ENCODE peak calls at places on chromosomes 2 and 18, in eight cellular contexts. J is fibroblast of pulmonary artery, C is ovary, K is progenitor cell of endocrine pancreas, U is endothelial cell, A is GM23338, N is HCT116, F is left ventricle myocardium inferior. S is an unnamed sample.

GRCh38 chr18:79798999-79799370 is 1.2 kb downstream of the KCNG2 start:
- DNase-seq in J (peak), C (no peak), K (no peak), U (no peak), A (peak), N (no peak), F (no peak), S (peak)

GRCh38 chr18:53991805-53992204 is 232.7 kb downstream of the MBD2 start:
- DNase-seq in J (peak), C (no peak), K (no peak), U (no peak), A (no peak), N (no peak), F (no peak), S (no peak)

GRCh38 chr2:51151490-51152140 is 119.7 kb upstream of the NRXN1 start:
- DNase-seq in J (no peak), C (no peak), K (no peak), U (no peak), A (no peak), N (no peak), F (no peak), S (peak)

GRCh38 chr18:58097127-58097906 is 53.3 kb downstream of the NEDD4L start:
- DNase-seq in J (no peak), C (no peak), K (no peak), U (no peak), A (no peak), N (no peak), F (no peak), S (no peak)

GRCh38 chr2:2743164-2743571 is 412.1 kb upstream of the MYT1L start:
- DNase-seq in J (peak), C (peak), K (no peak), U (no peak), A (no peak), N (no peak), F (peak), S (no peak)

GRCh38 chr2:218428846-218429558 is 10.1 kb downstream of the VIL1 start:
- DNase-seq in J (no peak), C (peak), K (no peak), U (no peak), A (no peak), N (no peak), F (no peak), S (peak)

GRCh38 chr2:159124931-159125467 is 156.6 kb downstream of the TANC1 start:
- DNase-seq in J (no peak), C (no peak), K (no peak), U (no peak), A (no peak), N (no peak), F (no peak), S (no peak)

GRCh38 chr2:167142554-167142953 is 254.3 kb downstream of the XIRP2 start:
- DNase-seq in J (no peak), C (no peak), K (no peak), U (no peak), A (no peak), N (no peak), F (no peak), S (no peak)

GRCh38 chr2:174025271-174026121 is 60.3 kb upstream of the SP3 start:
- DNase-seq in J (peak), C (peak), K (no peak), U (no peak), A (peak), N (no peak), F (peak), S (no peak)

GRCh38 chr2:72883356-72883962 is 3.7 kb upstream of the SPR start:
- DNase-seq in J (peak), C (peak), K (peak), U (peak), A (peak), N (no peak), F (no peak), S (no peak)

GRCh38 chr2:43508209-43508608 is 87.6 kb downstream of the THADA start:
- DNase-seq in J (no peak), C (no peak), K (no peak), U (no peak), A (no peak), N (no peak), F (no peak), S (no peak)

GRCh38 chr2:42217914-42218313 is 48.8 kb downstream of the EML4 start:
- DNase-seq in J (no peak), C (no peak), K (no peak), U (no peak), A (no peak), N (no peak), F (no peak), S (no peak)

GRCh38 chr2:170714156-170715061 is 728 bp upstream of the SP5 start:
- DNase-seq in J (no peak), C (peak), K (no peak), U (peak), A (peak), N (no peak), F (peak), S (no peak)

GRCh38 chr2:138922973-138923563 is 142.9 kb upstream of the NXPH2 start:
- DNase-seq in J (peak), C (no peak), K (no peak), U (no peak), A (peak), N (peak), F (no peak), S (no peak)

GRCh38 chr2:40360652-40361051 is 91.2 kb downstream of the SLC8A1 start:
- DNase-seq in J (no peak), C (no peak), K (no peak), U (no peak), A (no peak), N (no peak), F (no peak), S (no peak)

GRCh38 chr2:207720517-207721187 is 9.2 kb downstream of the CCNYL1 start:
- DNase-seq in J (no peak), C (no peak), K (no peak), U (no peak), A (no peak), N (no peak), F (no peak), S (no peak)

GRCh38 chr2:231425811-231426703 is 30.5 kb downstream of the B3GNT7 start:
- DNase-seq in J (no peak), C (no peak), K (no peak), U (no peak), A (peak), N (no peak), F (no peak), S (no peak)

GRCh38 chr18:25604909-25605247 is 252.9 kb upstream of the ZNF521 start:
- DNase-seq in J (no peak), C (no peak), K (no peak), U (no peak), A (no peak), N (no peak), F (no peak), S (no peak)

GRCh38 chr2:182098648-182099047 is 113.0 kb downstream of the PPP1R1C start:
- DNase-seq in J (no peak), C (no peak), K (no peak), U (no peak), A (no peak), N (no peak), F (no peak), S (no peak)

GRCh38 chr2:182097571-182097970 is 111.9 kb downstream of the PPP1R1C start:
- DNase-seq in J (no peak), C (no peak), K (no peak), U (no peak), A (no peak), N (no peak), F (no peak), S (no peak)

GRCh38 chr2:182103531-182103930 is 117.9 kb downstream of the PPP1R1C start:
- DNase-seq in J (peak), C (no peak), K (no peak), U (no peak), A (peak), N (no peak), F (no peak), S (no peak)

DNA sequence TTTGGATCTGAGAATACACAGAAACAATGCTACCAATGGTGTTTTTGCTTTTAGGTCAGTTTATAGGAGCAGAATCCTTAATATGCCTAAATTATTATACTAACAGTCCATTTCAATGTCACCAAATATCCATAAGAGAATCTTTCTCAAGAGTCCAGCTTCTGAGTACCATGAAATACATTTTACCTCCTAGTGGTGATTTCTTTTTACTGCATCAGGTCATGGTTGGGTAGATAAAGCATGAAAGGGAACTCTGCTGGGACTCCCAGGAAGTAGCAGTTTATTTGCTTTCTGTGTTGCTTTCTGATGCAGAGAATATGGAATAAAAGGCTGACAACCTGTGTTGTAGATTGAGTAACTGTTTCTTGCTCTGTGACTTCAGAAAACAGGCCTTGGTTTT is 115.6 kb downstream of the PPP1R1C start:
- DNase-seq in J (peak), C (no peak), K (no peak), U (no peak), A (peak), N (no peak), F (no peak), S (no peak)
- TF ChIP-seq CTCF in J (peak), C (no peak), K (peak), U (no peak), A (peak), N (no peak), F (peak), S (peak)

DNA sequence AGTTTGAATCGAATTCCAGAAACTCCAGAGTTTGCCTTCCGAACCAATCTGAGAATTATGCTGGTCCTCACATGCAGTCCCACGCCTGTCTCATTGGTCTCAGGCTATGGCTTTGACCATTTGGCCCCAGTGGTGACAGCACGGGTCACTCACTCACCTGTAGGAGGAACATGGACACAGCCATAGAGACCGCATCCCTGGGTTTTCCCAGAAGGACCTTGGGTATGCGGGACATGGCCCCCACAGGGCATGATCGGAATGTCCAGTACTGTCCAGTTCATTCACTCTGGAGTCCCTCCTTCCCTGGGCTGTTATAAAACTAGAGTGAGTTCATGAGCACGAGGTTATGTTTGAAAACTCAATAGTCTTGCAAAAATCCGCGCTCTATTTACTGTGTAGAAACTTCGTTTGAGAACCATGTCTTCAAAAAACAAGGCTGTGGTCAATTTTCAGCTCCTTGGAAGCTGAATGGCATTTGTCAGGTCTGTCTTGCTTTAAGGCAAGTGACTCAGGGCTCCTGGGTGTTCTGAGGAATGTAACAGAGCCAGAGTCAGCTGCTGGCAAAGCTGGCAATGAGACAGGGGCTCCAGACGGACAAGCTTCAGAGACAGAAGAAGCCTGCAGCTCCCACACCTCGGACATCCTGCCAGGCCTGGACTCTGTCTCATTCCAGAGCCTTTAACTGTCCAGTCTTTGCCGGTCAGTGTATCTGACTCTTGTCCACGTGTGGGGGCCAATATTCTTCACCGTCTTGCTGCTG is 86.7 kb upstream of the TMEM18 start:
- DNase-seq in J (no peak), C (no peak), K (no peak), U (no peak), A (no peak), N (no peak), F (no peak), S (no peak)
- TF ChIP-seq CTCF in J (no peak), C (no peak), K (no peak), U (no peak), A (no peak), N (no peak), F (no peak), S (no peak)

DNA sequence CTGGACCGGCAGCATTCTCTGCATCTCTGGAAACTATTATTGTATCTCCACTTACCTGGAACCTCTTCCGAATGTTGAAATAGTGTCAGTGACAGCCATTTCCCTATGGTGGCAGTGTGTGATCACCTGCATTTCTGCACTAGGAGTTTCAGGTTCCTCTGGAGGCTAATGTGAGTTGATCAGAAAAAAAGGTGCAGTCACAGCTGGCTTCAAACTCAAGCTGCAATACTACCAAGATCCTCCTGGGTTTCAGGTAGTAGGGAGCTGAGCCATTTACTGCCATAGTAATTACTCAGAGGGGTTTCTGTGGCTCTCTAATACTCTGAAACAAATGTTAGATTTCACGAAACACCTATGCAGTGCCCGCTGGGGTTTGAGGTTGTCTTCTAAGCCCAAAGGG is 183.5 kb upstream of the OSR1 start:
- DNase-seq in J (no peak), C (no peak), K (no peak), U (no peak), A (peak), N (no peak), F (no peak), S (no peak)
- TF ChIP-seq CTCF in J (no peak), C (no peak), K (peak), U (no peak), A (no peak), N (no peak), F (no peak), S (no peak)

GRCh38 chr2:239002591-239002959 is 154.7 kb downstream of the TWIST2 start:
- DNase-seq in J (no peak), C (no peak), K (no peak), U (no peak), A (no peak), N (no peak), F (no peak), S (no peak)

GRCh38 chr2:239003933-239004636 is 156.2 kb downstream of the TWIST2 start:
- DNase-seq in J (no peak), C (no peak), K (no peak), U (no peak), A (no peak), N (no peak), F (no peak), S (no peak)

GRCh38 chr2:239005586-239005985 is 157.7 kb downstream of the TWIST2 start:
- DNase-seq in J (no peak), C (no peak), K (no peak), U (no peak), A (no peak), N (no peak), F (no peak), S (no peak)

GRCh38 chr2:239001794-239002193 is 153.9 kb downstream of the TWIST2 start:
- DNase-seq in J (no peak), C (no peak), K (no peak), U (no peak), A (no peak), N (no peak), F (no peak), S (no peak)

GRCh38 chr2:239002960-239003932 is 155.4 kb downstream of the TWIST2 start:
- DNase-seq in J (peak), C (peak), K (no peak), U (no peak), A (no peak), N (no peak), F (no peak), S (no peak)
- TF ChIP-seq CTCF in J (peak), C (no peak), K (no peak), U (no peak), A (no peak), N (no peak), F (no peak), S (peak)

DNA sequence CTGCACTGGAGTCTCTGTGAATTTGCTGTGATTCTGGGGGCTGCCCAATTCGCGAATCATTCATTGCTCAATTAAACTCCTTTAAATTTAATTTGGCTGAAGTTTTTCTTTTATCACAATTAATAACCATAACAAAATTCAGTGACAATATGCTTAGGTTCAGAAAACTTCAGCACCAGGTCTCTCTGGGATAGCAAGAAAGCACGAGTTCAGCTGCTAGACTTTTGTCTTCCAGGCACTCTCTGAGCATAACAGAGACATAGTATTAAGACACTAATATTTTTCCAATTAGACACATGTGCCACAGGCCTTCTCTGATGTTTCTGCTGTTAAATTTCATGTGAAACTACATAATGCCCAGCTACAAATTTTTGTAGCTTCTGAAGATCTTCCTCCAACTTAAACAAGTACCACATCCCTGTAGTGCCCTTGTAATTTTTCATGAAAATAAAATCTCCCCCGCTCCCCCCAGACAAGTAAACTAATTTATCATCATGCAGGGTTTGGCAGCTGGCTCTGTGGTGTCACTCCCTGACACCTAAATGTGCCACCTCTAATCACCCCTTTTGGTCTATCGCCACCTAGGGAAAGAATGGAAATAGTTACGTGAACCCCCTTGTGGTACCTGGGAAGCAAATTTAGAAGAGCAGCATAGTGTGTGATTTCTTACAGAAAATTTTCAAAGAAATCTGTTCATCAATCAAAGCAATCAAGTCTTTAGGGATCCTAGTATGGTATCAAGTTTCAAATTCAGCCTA is 94.1 kb downstream of the CSRNP3 start:
- DNase-seq in J (no peak), C (no peak), K (no peak), U (no peak), A (peak), N (no peak), F (no peak), S (no peak)
- TF ChIP-seq CTCF in J (no peak), C (no peak), K (no peak), U (peak), A (peak), N (peak), F (no peak), S (peak)

DNA sequence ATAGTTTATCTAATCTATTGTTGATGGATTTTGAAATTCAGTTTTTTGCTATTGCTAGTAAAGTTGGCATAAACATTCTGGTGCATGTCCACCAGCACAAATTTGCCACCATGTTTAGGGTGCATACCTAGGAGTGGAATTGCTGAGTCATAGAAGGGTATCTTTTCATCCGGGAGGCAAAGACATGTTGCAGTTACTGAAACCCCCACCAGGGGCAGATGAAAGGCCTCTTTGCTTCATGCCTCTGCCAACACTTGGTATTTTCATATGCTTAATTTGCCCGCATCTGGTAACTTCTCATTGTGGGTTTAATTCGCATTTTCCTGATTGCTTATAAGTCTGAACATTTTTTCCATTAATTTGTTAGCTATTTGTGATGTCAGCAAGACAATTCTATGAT is 8.2 kb downstream of the DCC start:
- DNase-seq in J (peak), C (no peak), K (no peak), U (no peak), A (peak), N (no peak), F (no peak), S (no peak)
- TF ChIP-seq CTCF in J (peak), C (no peak), K (peak), U (peak), A (peak), N (no peak), F (no peak), S (peak)

GRCh38 chr2:24380687-24381271 is 20.4 kb upstream of the ITSN2 start:
- DNase-seq in J (no peak), C (no peak), K (no peak), U (no peak), A (no peak), N (no peak), F (no peak), S (no peak)

GRCh38 chr2:24385366-24385765 is 25.0 kb upstream of the ITSN2 start:
- DNase-seq in J (no peak), C (no peak), K (no peak), U (no peak), A (no peak), N (no peak), F (no peak), S (no peak)

DNA sequence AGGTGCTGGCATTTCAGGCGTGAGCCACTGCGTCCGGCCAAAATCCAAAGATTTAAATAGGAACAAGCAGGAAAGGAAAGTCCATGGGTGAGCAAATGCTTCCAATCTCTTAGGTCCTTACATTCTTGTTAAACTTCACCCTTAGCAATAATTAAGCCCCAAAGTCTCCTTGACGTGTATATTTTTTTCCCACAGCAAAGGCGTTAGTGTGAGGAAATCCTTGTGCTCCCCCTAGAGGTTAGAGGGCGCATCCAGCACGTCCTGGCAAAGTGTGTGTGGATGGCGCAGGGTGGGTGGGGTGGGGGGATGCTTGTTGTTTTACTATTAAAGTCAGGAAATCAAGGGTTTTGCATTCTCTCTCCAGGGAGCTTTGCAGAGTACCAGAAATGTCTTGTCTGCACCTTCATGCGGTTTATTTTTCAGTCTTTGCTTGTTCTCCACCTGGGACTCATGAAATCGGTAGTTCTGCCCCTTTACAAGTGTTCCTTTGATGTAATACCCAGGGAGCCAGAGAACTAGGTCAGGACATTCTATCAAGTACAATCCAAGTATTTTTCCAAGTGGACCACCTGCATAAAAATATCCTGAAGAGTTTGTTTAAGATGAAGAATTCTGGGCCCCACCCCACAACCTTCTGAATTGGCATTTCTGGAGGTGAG is 22.2 kb upstream of the ITSN2 start:
- DNase-seq in J (peak), C (peak), K (peak), U (peak), A (peak), N (peak), F (peak), S (no peak)
- TF ChIP-seq CTCF in J (peak), C (peak), K (peak), U (peak), A (peak), N (peak), F (peak), S (peak)